ENCODE peak calls at places on chromosomes 4 and X, in seven cellular contexts. F is RWPE1, U is left ventricle myocardium inferior, M is GM13977, Q is GM23248, B is MG63, C is NB4. V is an unnamed sample.

GRCh38 chrX:49001521-49002090 is 458 bp downstream of the GRIPAP1 start:
- DNase-seq in F (peak), U (no peak), M (peak), Q (peak), B (peak), C (peak), V (peak)

GRCh38 chr4:19368800-19369199 is 882.9 kb upstream of the SLIT2 start:
- DNase-seq in F (no peak), U (no peak), M (no peak), Q (peak), B (no peak), C (no peak), V (no peak)

GRCh38 chrX:118347131-118347530 is 1.2 kb downstream of the WDR44 start:
- DNase-seq in F (peak), U (no peak), M (no peak), Q (peak), B (no peak), C (peak), V (peak)

GRCh38 chr4:131547506-131547981 is 1601.5 kb upstream of the PCDH10 start:
- DNase-seq in F (no peak), U (no peak), M (no peak), Q (no peak), B (no peak), C (no peak), V (no peak)

GRCh38 chrX:109936114-109936513 is 66.8 kb upstream of the TMEM164 start:
- DNase-seq in F (no peak), U (no peak), M (no peak), Q (peak), B (no peak), C (no peak), V (no peak)

GRCh38 chrX:40544343-40545250 is 36.2 kb upstream of the ATP6AP2 start:
- DNase-seq in F (no peak), U (no peak), M (no peak), Q (peak), B (peak), C (no peak), V (no peak)

GRCh38 chr4:34148322-34148908 is 2095.9 kb downstream of the ARAP2 start:
- DNase-seq in F (peak), U (no peak), M (no peak), Q (no peak), B (no peak), C (no peak), V (no peak)

GRCh38 chr4:60201052-60201673 is 999.0 kb upstream of the ADGRL3 start:
- DNase-seq in F (peak), U (no peak), M (peak), Q (peak), B (no peak), C (peak), V (peak)

GRCh38 chrX:39152106-39152649 is 350.9 kb downstream of the MID1IP1 start:
- DNase-seq in F (peak), U (peak), M (no peak), Q (peak), B (no peak), C (peak), V (peak)

GRCh38 chr4:78061939-78062603 is 4.9 kb downstream of the FRAS1 start:
- DNase-seq in F (peak), U (no peak), M (no peak), Q (peak), B (no peak), C (no peak), V (no peak)

GRCh38 chrX:139724626-139725025 is 16.7 kb upstream of the MCF2 start:
- DNase-seq in F (no peak), U (no peak), M (no peak), Q (no peak), B (no peak), C (no peak), V (no peak)

GRCh38 chrX:95754411-95754810 is 930.2 kb upstream of the DIAPH2 start:
- DNase-seq in F (no peak), U (no peak), M (no peak), Q (no peak), B (peak), C (no peak), V (no peak)

GRCh38 chr4:7802093-7802726 is 137.5 kb downstream of the AFAP1 start:
- DNase-seq in F (peak), U (peak), M (peak), Q (peak), B (peak), C (peak), V (peak)

GRCh38 chrX:17967888-17968287 is 106.8 kb upstream of the RAI2 start:
- DNase-seq in F (no peak), U (no peak), M (no peak), Q (no peak), B (no peak), C (no peak), V (no peak)

GRCh38 chr4:153142700-153143438 is 61.4 kb upstream of the TRIM2 start:
- DNase-seq in F (peak), U (peak), M (peak), Q (peak), B (peak), C (peak), V (peak)

GRCh38 chrX:119755981-119756533 is 2.3 kb upstream of the SOWAHD start:
- DNase-seq in F (no peak), U (no peak), M (peak), Q (no peak), B (no peak), C (peak), V (peak)

GRCh38 chrX:107228486-107228819 is 22.0 kb downstream of the DNAAF6 start:
- DNase-seq in F (no peak), U (no peak), M (no peak), Q (no peak), B (no peak), C (no peak), V (no peak)

GRCh38 chr4:147975902-147976301 is 244.0 kb downstream of the ARHGAP10 start:
- DNase-seq in F (no peak), U (no peak), M (no peak), Q (peak), B (no peak), C (no peak), V (no peak)

GRCh38 chrX:8484360-8484759 is 19.7 kb downstream of the VCX3B start:
- DNase-seq in F (no peak), U (no peak), M (no peak), Q (no peak), B (no peak), C (no peak), V (no peak)

GRCh38 chrX:136156560-136157117 is 9.3 kb downstream of the FHL1 start:
- DNase-seq in F (no peak), U (no peak), M (no peak), Q (no peak), B (no peak), C (no peak), V (no peak)

GRCh38 chr4:113901994-113902787 is 77.3 kb downstream of the ARSJ start:
- DNase-seq in F (no peak), U (no peak), M (no peak), Q (no peak), B (no peak), C (no peak), V (peak)

GRCh38 chr4:21948347-21949072 is at the start of gene KCNIP4:
- DNase-seq in F (peak), U (no peak), M (no peak), Q (peak), B (peak), C (no peak), V (peak)

GRCh38 chr4:183721207-183722081 is 62.4 kb downstream of the TRAPPC11 start:
- DNase-seq in F (no peak), U (peak), M (peak), Q (peak), B (no peak), C (peak), V (peak)

GRCh38 chrX:20205927-20206708 is 60.6 kb downstream of the RPS6KA3 start:
- DNase-seq in F (no peak), U (no peak), M (peak), Q (no peak), B (no peak), C (no peak), V (no peak)

GRCh38 chr4:67696061-67696460 is 4.9 kb downstream of the UBA6 start:
- DNase-seq in F (no peak), U (no peak), M (no peak), Q (no peak), B (no peak), C (no peak), V (no peak)

GRCh38 chrX:66677430-66677829 is 38.6 kb upstream of the EDA2R start:
- DNase-seq in F (no peak), U (no peak), M (no peak), Q (peak), B (no peak), C (no peak), V (no peak)

V was measured in KBM-7.